ENCODE peak calls at places on chromosomes 5 and 9, in six cellular contexts. W, E, V, A, S and L are unnamed samples. For H3K36me3, the result is how much of the 10 kb centered on the place peaks cover.

GRCh38 chr5:110917161-110917875 is 154.2 kb upstream of the TSLP start:
- DNase-seq in V (no peak), E (no peak), W (no peak), A (peak), S (peak), L (no peak)

GRCh38 chr9:128215491-128216404 is 12.6 kb downstream of the DNM1 start:
- DNase-seq in E (no peak), V (peak), S (peak), A (peak), W (peak), L (peak)

GRCh38 chr9:89718176-89718575 is 113.4 kb downstream of the GADD45G start:
- DNase-seq in W (no peak), A (no peak), S (no peak), E (no peak), V (no peak), L (no peak)

GRCh38 chr9:117265253-117265652 is 149.6 kb downstream of the ASTN2 start:
- DNase-seq in V (no peak), S (no peak), A (no peak), E (no peak), W (no peak), L (no peak)

GRCh38 chr5:105905392-105905791 is 1765.3 kb downstream of the EFNA5 start:
- DNase-seq in S (no peak), W (no peak), A (no peak), V (no peak), E (no peak), L (no peak)

GRCh38 chr5:179806250-179807045 is at the start of gene MGAT4B:
- DNase-seq in E (peak), W (peak), V (peak), A (peak), S (peak), L (peak)

GRCh38 chr9:100474082-100474949 is 1.4 kb downstream of the TMEFF1 start:
- DNase-seq in V (peak), W (peak), S (no peak), E (no peak), A (no peak), L (peak)

GRCh38 chr9:114883709-114884108 is 46.7 kb downstream of the TNFSF8 start:
- DNase-seq in E (no peak), A (no peak), S (no peak), W (no peak), V (no peak), L (no peak)

GRCh38 chr5:9058161-9058560 is 487.7 kb downstream of the SEMA5A start:
- DNase-seq in S (peak), E (no peak), A (no peak), V (no peak), W (no peak), L (no peak)

GRCh38 chr9:81266086-81266485 is 423.3 kb downstream of the TLE1 start:
- DNase-seq in A (peak), E (no peak), V (no peak), S (peak), W (no peak), L (no peak)

GRCh38 chr9:32426278-32426939 is 42.0 kb downstream of the ACO1 start:
- DNase-seq in S (peak), W (no peak), A (peak), V (no peak), E (no peak), L (no peak)

GRCh38 chr5:103208460-103208859 is 50.1 kb upstream of the MACIR start:
- DNase-seq in E (no peak), V (no peak), A (no peak), S (no peak), W (no peak), L (no peak)

GRCh38 chr5:176387384-176387925 is 943 bp downstream of the NOP16 start:
- DNase-seq in W (no peak), E (no peak), S (no peak), V (peak), A (no peak), L (no peak)

DNA sequence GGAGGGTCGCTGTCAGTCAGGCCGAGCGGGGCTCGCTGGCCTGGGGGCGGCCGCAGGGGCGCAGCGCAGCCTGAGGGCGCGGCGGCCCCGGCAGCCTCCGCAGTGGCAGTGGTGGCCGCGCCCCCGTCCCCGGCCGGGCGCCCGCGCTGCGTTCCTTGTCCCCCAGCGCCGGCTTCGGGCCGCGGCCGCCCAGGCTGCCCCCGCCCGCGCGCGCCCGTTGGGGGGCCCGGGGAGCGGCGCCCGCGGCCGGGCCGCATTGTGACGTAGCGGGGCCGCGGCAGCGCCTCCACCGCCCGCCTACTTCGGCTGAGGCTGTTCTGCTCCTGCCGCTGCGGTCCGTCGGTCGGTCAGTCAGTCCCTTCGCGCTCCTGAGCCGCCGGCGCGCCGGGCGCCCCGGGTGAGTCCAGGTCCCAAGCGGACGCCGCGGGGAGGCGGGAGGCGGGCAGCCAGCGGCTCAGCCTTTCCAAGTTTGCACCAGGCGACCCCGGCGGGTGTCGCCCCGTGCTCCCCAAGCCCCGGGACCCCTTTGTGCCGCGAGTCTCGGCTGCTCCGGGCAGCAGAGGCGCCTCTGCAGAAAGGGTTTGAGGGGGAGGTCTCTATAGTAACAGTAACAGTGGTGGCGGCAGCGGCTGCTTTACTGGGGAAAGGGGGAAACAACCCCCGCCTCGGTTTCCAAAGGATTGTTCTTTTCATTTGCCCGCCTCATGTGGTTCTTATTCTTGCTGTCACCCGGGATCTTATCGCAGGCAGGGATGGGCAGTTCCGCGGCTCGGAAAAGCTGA is at the start of gene SNCAIP:
- DNase-seq in W (peak), E (peak), V (peak), A (peak), S (peak), L (peak)
- H3K4me3 ChIP-seq in W (peak), E (peak), V (peak), A (peak), S (peak), L (peak)

GRCh38 chr5:131654309-131654708 is 19.3 kb upstream of the RAPGEF6 start:
- DNase-seq in A (no peak), W (no peak), E (no peak), V (no peak), S (no peak), L (no peak)

GRCh38 chr5:131659290-131659689 is 24.3 kb upstream of the RAPGEF6 start:
- DNase-seq in S (no peak), W (no peak), V (no peak), A (no peak), E (no peak), L (no peak)

GRCh38 chr5:131661931-131662330 is 26.9 kb upstream of the RAPGEF6 start:
- DNase-seq in A (peak), V (peak), W (no peak), S (no peak), E (no peak), L (no peak)

GRCh38 chr5:131664929-131665328 is 29.9 kb upstream of the RAPGEF6 start:
- DNase-seq in V (no peak), A (no peak), E (no peak), S (no peak), W (no peak), L (no peak)

DNA sequence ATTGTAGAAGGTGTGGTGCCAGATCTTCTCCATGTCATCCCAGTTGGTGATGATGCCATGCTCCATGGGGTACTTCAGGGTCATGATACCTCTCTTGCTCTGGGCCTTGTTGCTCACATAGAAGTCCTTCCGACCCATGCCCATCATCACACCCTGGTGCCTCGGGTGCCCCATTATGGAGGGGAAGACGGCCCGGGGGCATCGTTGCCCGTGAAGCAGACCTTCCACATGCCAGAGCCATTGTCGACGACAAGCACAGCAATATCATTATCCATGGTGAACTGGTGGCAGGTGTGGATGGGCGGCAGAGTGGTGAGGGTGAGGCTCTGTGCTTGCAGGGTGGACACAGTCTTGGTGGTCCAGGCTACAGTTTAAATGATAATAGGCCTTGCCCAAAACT is 24.8 kb upstream of the RAPGEF6 start:
- DNase-seq in W (no peak), V (no peak), E (no peak), A (no peak), S (no peak), L (no peak)
- H3K36me3 ChIP-seq in W (under half), V (under half), E (half or more), A (under half), S (under half), L (under half)

GRCh38 chr5:93359958-93360305 is 221.1 kb downstream of the NR2F1-AS1 start:
- DNase-seq in V (no peak), W (no peak), S (no peak), A (no peak), E (no peak), L (no peak)
- H3K4me3 ChIP-seq in V (no peak), W (no peak), S (no peak), A (no peak), E (no peak), L (no peak)

GRCh38 chr9:122244349-122244748 is 15.6 kb upstream of the LHX6 start:
- DNase-seq in V (no peak), W (no peak), E (no peak), A (no peak), S (no peak), L (no peak)

GRCh38 chr9:122251351-122251750 is 13.3 kb downstream of the RBM18 start:
- DNase-seq in V (no peak), A (no peak), E (no peak), W (no peak), S (no peak), L (no peak)

GRCh38 chr9:122248448-122248865 is 16.2 kb downstream of the RBM18 start:
- DNase-seq in A (no peak), V (no peak), W (no peak), E (no peak), S (no peak), L (no peak)

GRCh38 chr9:122246666-122247065 is 17.9 kb upstream of the LHX6 start:
- DNase-seq in W (no peak), A (no peak), S (no peak), V (no peak), E (no peak), L (no peak)
- H3K36me3 ChIP-seq in W (half or more), A (under half), S (under half), V (under half), E (half or more), L (under half)

DNA sequence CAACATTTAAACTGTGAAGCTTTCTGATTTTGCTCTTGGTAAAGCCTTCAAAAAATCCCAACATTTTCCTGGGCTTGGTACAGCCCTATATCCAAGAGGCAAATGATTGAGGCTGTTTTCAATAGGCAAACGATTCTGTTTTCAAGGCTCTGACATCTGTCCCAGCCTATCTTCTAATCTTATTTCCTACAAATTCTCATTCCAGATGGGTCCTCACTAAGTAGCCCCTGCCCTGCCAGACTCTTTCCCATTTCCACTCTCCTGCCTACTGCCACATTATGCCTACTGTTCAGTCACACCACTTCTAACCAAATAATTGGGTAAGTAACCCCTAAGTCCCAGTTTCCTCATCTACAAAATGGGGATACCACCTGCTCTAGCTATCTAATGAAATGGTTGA is 3.5 kb downstream of the GBA2 start:
- DNase-seq in E (no peak), S (no peak), V (no peak), W (peak), A (no peak), L (no peak)
- H3K4me3 ChIP-seq in E (peak), S (no peak), V (no peak), W (peak), A (peak), L (no peak)

GRCh38 chr9:36192196-36192595 is 1.5 kb downstream of the CLTA start:
- DNase-seq in E (no peak), W (no peak), S (peak), A (no peak), V (peak), L (no peak)
- H3K36me3 ChIP-seq in E (under half), W (under half), S (under half), A (under half), V (under half), L (under half)